ENCODE peak calls at places on chromosomes 11 and 22, in seven cellular contexts. T is heart left ventricle, B is IMR-90, Z is Panc1, S is uterus, P is SJSA1, N is esophagus squamous epithelium. J is an unnamed sample. For H3K4me1, the result is how much of the 10 kb centered on the place peaks cover.

GRCh38 chr11:125390949-125391348 is 105.1 kb downstream of the FEZ1 start:
- DNase-seq in T (no peak), B (peak), Z (no peak), S (no peak), P (peak), N (no peak), J (no peak)

GRCh38 chr11:74570266-74571061 is 21.9 kb upstream of the POLD3 start:
- DNase-seq in T (no peak), B (peak), Z (peak), S (peak), P (peak), N (no peak), J (peak)

GRCh38 chr11:1714908-1715885 is 18.2 kb downstream of the KRTAP5-6 start:
- DNase-seq in T (no peak), B (no peak), Z (no peak), S (no peak), P (no peak), N (no peak), J (no peak)

GRCh38 chr22:27416553-27417427 is 384.8 kb downstream of the MN1 start:
- DNase-seq in T (no peak), B (peak), Z (no peak), S (no peak), P (peak), N (no peak), J (peak)

GRCh38 chr11:126914941-126915340 is 85.6 kb downstream of the KIRREL3 start:
- DNase-seq in T (no peak), B (peak), Z (no peak), S (no peak), P (no peak), N (no peak), J (no peak)

GRCh38 chr11:114812698-114813097 is 134.4 kb downstream of the NXPE2 start:
- DNase-seq in T (no peak), B (no peak), Z (no peak), S (no peak), P (no peak), N (no peak), J (no peak)

GRCh38 chr11:113778111-113778910 is 1.3 kb upstream of the CLDN25 start:
- DNase-seq in T (no peak), B (peak), Z (no peak), S (no peak), P (no peak), N (no peak), J (peak)

GRCh38 chr22:48523091-48523490 is 1304.6 kb downstream of the BRD1 start:
- DNase-seq in T (no peak), B (no peak), Z (no peak), S (no peak), P (no peak), N (no peak), J (no peak)

GRCh38 chr11:74004046-74004693 is 4.7 kb downstream of the UCP3 start:
- DNase-seq in T (no peak), B (no peak), Z (no peak), S (no peak), P (no peak), N (no peak), J (no peak)

GRCh38 chr22:50167689-50168489 is 2.6 kb upstream of the PANX2 start:
- DNase-seq in T (peak), B (no peak), Z (no peak), S (no peak), P (no peak), N (no peak), J (no peak)

GRCh38 chr11:1267441-1268100 is 41.9 kb downstream of the TOLLIP start:
- DNase-seq in T (peak), B (no peak), Z (no peak), S (no peak), P (no peak), N (no peak), J (no peak)

GRCh38 chr22:20494978-20495860 is at the start of gene KLHL22:
- DNase-seq in T (peak), B (peak), Z (no peak), S (no peak), P (peak), N (no peak), J (peak)

GRCh38 chr22:45292675-45293402 is 8.1 kb downstream of the UPK3A start:
- DNase-seq in T (no peak), B (no peak), Z (no peak), S (no peak), P (no peak), N (no peak), J (no peak)

GRCh38 chr11:37533087-37533486 is 935.1 kb upstream of the RAG2 start:
- DNase-seq in T (no peak), B (no peak), Z (no peak), S (no peak), P (no peak), N (no peak), J (no peak)

GRCh38 chr11:30281476-30282288 is 41.2 kb upstream of the ARL14EP start:
- DNase-seq in T (no peak), B (no peak), Z (no peak), S (no peak), P (no peak), N (no peak), J (no peak)

GRCh38 chr22:25485626-25486545 is 78.6 kb upstream of the GRK3 start:
- DNase-seq in T (no peak), B (peak), Z (no peak), S (no peak), P (no peak), N (no peak), J (peak)

GRCh38 chr11:96314326-96315050 is 28.5 kb downstream of the MAML2 start:
- DNase-seq in T (no peak), B (peak), Z (no peak), S (no peak), P (peak), N (no peak), J (peak)

GRCh38 chr22:23240639-23241389 is 60.5 kb downstream of the BCR start:
- DNase-seq in T (no peak), B (no peak), Z (no peak), S (no peak), P (no peak), N (no peak), J (no peak)

GRCh38 chr11:69949327-69949726 is 128.8 kb upstream of the ANO1 start:
- DNase-seq in T (no peak), B (peak), Z (peak), S (no peak), P (peak), N (no peak), J (peak)

GRCh38 chr11:61551630-61552029 is 29.2 kb downstream of the SYT7 start:
- DNase-seq in T (peak), B (peak), Z (no peak), S (no peak), P (peak), N (no peak), J (no peak)

GRCh38 chr22:29833392-29833949 is 4.6 kb downstream of the ASCC2 start:
- DNase-seq in T (no peak), B (no peak), Z (no peak), S (no peak), P (no peak), N (no peak), J (no peak)

GRCh38 chr22:23752750-23753149 is 1.5 kb downstream of the VPREB3 start:
- DNase-seq in T (peak), B (no peak), Z (no peak), S (no peak), P (no peak), N (no peak), J (no peak)

GRCh38 chr22:38180841-38181452 is 683 bp downstream of the PLA2G6 start:
- DNase-seq in T (peak), B (no peak), Z (no peak), S (no peak), P (no peak), N (no peak), J (no peak)

GRCh38 chr22:28247667-28248363 is 328.8 kb upstream of the PITPNB start:
- DNase-seq in T (no peak), B (no peak), Z (no peak), S (no peak), P (no peak), N (no peak), J (no peak)

GRCh38 chr11:57354699-57355098 is 16.5 kb downstream of the P2RX3 start:
- DNase-seq in T (no peak), B (no peak), Z (no peak), S (no peak), P (no peak), N (no peak), J (no peak)

GRCh38 chr11:70456921-70457532 is 58.7 kb downstream of the CTTN start:
- DNase-seq in T (no peak), B (peak), Z (no peak), S (no peak), P (peak), N (no peak), J (no peak)

GRCh38 chr11:66749091-66749490 is 20.1 kb upstream of the SPTBN2 start:
- DNase-seq in T (no peak), B (no peak), Z (no peak), S (no peak), P (no peak), N (no peak), J (no peak)

GRCh38 chr22:19289475-19290161 is 1.9 kb downstream of the CLTCL1 start:
- DNase-seq in T (no peak), B (peak), Z (no peak), S (no peak), P (peak), N (no peak), J (peak)

GRCh38 chr11:86138958-86139357 is 70.1 kb upstream of the PICALM start:
- DNase-seq in T (no peak), B (no peak), Z (no peak), S (no peak), P (no peak), N (no peak), J (no peak)

GRCh38 chr11:86136542-86136941 is 67.7 kb upstream of the PICALM start:
- DNase-seq in T (no peak), B (no peak), Z (no peak), S (no peak), P (no peak), N (no peak), J (no peak)

GRCh38 chr11:86132667-86133310 is 63.9 kb upstream of the PICALM start:
- DNase-seq in T (no peak), B (no peak), Z (no peak), S (no peak), P (peak), N (no peak), J (no peak)

GRCh38 chr11:86134580-86135318 is 65.9 kb upstream of the PICALM start:
- DNase-seq in T (no peak), B (no peak), Z (no peak), S (no peak), P (no peak), N (no peak), J (no peak)

GRCh38 chr11:86135319-86135714 is 66.4 kb upstream of the PICALM start:
- DNase-seq in T (no peak), B (no peak), Z (no peak), S (no peak), P (no peak), N (no peak), J (no peak)
- H3K4me1 ChIP-seq in T (under half), B (under half), Z (under half), S (under half), P (under half), N (under half), J (under half)

DNA sequence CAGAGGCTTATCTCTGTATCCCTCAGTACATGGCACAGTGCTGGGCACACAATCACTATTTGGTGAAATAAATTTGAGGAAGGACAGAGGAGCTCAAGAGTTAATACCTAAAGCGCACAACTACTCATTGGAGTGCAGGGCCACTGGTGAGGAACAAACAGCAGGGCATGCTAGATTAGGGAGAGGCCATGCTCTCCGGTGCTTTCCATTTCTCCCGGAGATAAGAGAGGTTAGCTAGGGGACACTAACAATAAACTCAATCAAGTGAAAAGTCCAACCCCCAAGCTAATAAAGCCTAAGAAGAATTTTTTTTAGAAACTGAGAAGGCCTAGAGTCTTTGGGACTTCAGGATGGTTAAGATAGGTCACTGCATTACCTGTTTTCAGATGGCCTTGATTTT is 29.1 kb downstream of the NFRKB start:
- DNase-seq in T (no peak), B (no peak), Z (no peak), S (no peak), P (no peak), N (no peak), J (no peak)
- H3K27ac ChIP-seq in T (no peak), B (no peak), Z (peak), S (no peak), P (no peak), N (no peak), J (no peak)

DNA sequence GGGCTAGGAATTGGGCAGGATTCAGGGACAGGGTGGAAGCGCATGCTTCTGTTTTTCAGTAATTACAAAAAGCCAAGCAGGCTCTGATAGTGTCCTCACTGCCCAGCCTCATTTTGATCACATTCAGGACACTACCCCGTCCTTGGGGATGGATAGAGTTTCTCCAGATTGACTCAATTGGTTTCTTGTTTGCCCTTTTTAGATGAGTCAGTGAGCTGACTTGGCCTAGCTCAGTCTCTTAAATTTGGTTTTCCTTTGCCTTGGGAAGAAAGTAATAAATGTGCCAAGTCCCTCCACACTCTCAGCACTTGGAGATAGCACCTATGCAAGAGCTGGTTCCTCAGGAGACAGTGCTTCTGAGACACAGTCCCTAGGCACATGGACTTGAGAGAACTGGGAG is 25.5 kb downstream of the DKK3 start:
- DNase-seq in T (no peak), B (peak), Z (no peak), S (no peak), P (no peak), N (no peak), J (no peak)
- H3K4me1 ChIP-seq in T (half or more), B (half or more), Z (under half), S (under half), P (half or more), N (under half), J (under half)

GRCh38 chr11:78337554-78337924 is 80.1 kb downstream of the GAB2 start:
- DNase-seq in T (no peak), B (no peak), Z (no peak), S (no peak), P (no peak), N (no peak), J (no peak)

GRCh38 chr11:78339945-78340344 is 77.7 kb downstream of the GAB2 start:
- DNase-seq in T (no peak), B (no peak), Z (no peak), S (no peak), P (no peak), N (no peak), J (peak)

GRCh38 chr11:78339483-78339882 is 78.1 kb downstream of the GAB2 start:
- DNase-seq in T (no peak), B (no peak), Z (no peak), S (no peak), P (no peak), N (no peak), J (peak)

GRCh38 chr11:78336877-78337553 is 80.6 kb downstream of the GAB2 start:
- DNase-seq in T (no peak), B (no peak), Z (no peak), S (no peak), P (no peak), N (no peak), J (no peak)

DNA sequence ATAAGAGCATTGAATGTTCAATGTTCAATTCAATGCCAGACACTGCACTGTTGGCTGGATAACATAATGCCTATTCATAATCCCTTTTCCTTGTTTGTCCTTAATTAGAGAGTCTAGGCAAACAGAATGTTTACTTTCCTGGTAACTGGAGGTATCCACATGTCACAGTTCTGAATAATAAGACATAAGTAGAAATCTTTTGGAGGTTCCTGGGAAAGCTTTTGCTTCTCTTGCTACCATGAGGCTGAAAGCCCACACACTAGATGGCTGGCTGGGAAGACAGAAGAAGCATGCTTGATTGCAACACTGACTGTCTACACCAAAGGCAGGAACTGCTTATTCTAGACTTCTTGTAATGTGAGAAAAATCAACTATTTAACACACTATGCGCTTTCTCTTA is 79.5 kb downstream of the GAB2 start:
- DNase-seq in T (no peak), B (no peak), Z (no peak), S (no peak), P (no peak), N (no peak), J (no peak)
- H3K27ac ChIP-seq in T (no peak), B (no peak), Z (no peak), S (no peak), P (no peak), N (no peak), J (no peak)

GRCh38 chr11:128509990-128510389 is 77.4 kb downstream of the ETS1 start:
- DNase-seq in T (no peak), B (peak), Z (no peak), S (no peak), P (no peak), N (no peak), J (no peak)
- H3K4me1 ChIP-seq in T (half or more), B (under half), Z (half or more), S (under half), P (half or more), N (under half), J (under half)

GRCh38 chr22:36367066-36367465 is 20.7 kb downstream of the MYH9 start:
- DNase-seq in T (no peak), B (no peak), Z (no peak), S (no peak), P (no peak), N (no peak), J (no peak)

GRCh38 chr22:36369004-36369921 is 18.5 kb downstream of the MYH9 start:
- DNase-seq in T (no peak), B (peak), Z (no peak), S (no peak), P (no peak), N (no peak), J (no peak)

GRCh38 chr22:36369922-36370781 is 17.6 kb downstream of the MYH9 start:
- DNase-seq in T (no peak), B (peak), Z (no peak), S (no peak), P (peak), N (no peak), J (no peak)

GRCh38 chr22:36367479-36367878 is 20.3 kb downstream of the MYH9 start:
- DNase-seq in T (no peak), B (no peak), Z (no peak), S (no peak), P (no peak), N (no peak), J (no peak)

DNA sequence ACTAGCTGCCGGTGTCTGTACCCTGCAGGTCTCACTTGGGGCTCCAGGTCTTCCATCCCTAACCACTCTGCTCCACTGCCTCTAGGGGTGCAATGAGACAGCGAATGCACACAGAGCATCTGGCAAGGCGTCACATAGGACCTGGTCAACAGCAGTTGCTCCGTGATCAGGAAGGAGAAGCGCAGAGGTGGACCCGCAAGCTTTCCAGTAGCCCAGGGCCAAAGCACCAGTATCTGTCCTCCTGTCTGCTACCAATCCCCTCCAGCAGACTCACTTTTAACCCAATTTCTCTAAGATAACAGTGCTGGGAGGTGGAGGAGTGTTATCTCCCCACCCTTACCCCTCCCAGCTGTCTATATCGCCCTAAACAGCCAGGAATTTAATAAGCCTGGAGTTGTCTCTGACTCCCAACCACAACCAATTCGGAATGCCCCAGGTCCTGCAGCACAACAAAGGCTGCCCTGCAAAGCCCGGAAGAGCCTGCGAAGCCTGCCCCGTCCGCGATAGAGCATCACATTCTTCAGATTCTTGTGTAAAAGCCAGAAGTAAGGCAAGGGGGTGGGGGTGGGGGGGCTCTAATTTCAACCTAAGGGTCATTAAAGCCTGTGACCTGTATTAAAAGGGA is 19.3 kb downstream of the MYH9 start:
- DNase-seq in T (no peak), B (peak), Z (no peak), S (no peak), P (peak), N (no peak), J (peak)
- H3K27ac ChIP-seq in T (peak), B (peak), Z (peak), S (peak), P (peak), N (peak), J (peak)

DNA sequence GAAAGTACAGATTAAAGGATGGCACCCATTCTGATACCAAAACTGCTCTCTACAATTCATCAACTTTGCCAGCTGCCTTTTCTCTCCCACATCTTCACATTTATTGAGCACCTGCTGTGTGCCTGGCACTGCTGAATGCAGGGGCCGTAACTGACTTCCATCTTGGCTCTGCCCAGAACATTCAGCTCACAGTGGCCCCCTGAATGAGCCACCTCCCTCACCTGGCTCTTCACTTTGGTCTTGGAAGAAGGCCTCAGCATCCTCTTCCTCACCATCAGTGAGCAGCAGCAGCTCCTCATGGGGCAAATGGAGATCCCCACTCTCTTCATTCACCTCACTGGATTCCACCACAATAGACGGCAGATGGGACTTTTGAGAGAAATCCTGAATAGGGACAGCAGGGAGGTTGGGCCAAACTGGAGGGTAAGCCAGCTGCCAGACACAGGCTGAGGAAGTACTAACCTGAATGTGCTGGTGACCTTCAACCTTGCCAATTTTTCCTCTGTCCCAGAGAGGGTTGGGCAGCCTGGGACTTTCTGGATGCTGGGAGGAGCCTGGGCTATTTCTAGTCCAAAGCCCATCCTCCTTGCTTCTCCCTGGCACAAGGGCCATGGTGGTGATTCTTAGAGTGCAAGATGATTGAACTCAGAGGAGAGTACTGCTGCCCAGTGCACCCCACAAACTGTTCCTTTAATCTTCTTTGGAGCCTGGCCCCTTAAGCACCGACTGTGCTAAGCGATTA is 1.9 kb upstream of the UQCC3 start:
- DNase-seq in T (peak), B (no peak), Z (no peak), S (no peak), P (no peak), N (no peak), J (no peak)
- H3K4me1 ChIP-seq in T (half or more), B (under half), Z (under half), S (under half), P (under half), N (under half), J (under half)

J was measured in SJCRH30.